ENCODE peak calls at places on chromosomes 4 and X, in nine cellular contexts. P, Q, J, D, W, O, Z, V and X are unnamed samples.
A peak's percentile ranks its signal among the peaks of the same experiment; 100 is the strongest.

GRCh38 chr4:62917649-62918048 is 1491.6 kb downstream of the TECRL start:
- DNase-seq in W (no peak), Z (no peak), P (no peak), O (no peak), V (no peak), D (no peak), Q (no peak), J (no peak), X (no peak)

GRCh38 chr4:55336138-55337034 is 9.7 kb upstream of the SRD5A3 start:
- DNase-seq in Q (no peak), P (no peak), Z (no peak), D (no peak), O (no peak), W (no peak), V (no peak), J (no peak), X (no peak)

GRCh38 chrX:29560065-29560464 is 655.3 kb upstream of the MAGEB2 start:
- DNase-seq in P (no peak), J (no peak), D (no peak), V (no peak), Q (no peak), W (no peak), O (no peak), Z (no peak), X (no peak)

GRCh38 chrX:39396358-39396995 is 595.2 kb downstream of the MID1IP1 start:
- DNase-seq in P (no peak), Z (no peak), W (peak; percentile 16), O (no peak), D (no peak), V (no peak), J (no peak), Q (no peak), X (no peak)

GRCh38 chrX:18931972-18932371 is 51.9 kb downstream of the PHKA2 start:
- DNase-seq in J (peak; percentile 19), V (no peak), W (peak; percentile 70), P (peak; percentile 14), Z (peak; percentile 21), Q (no peak), D (no peak), O (peak; percentile 30), X (no peak)

GRCh38 chr4:110020681-110021443 is 108.2 kb downstream of the EGF start:
- DNase-seq in P (peak; percentile 15), J (no peak), W (no peak), Z (no peak), V (no peak), Q (no peak), O (no peak), D (no peak), X (no peak)

GRCh38 chr4:48653217-48654014 is 126.7 kb downstream of the FRYL start:
- DNase-seq in W (peak; percentile 20), Z (peak; percentile 82), D (no peak), J (no peak), O (peak; percentile 79), P (peak; percentile 44), V (no peak), Q (no peak), X (peak; percentile 78)

GRCh38 chr4:122914938-122915337 is 7.5 kb downstream of the NUDT6 start:
- DNase-seq in Q (no peak), Z (peak; percentile 57), V (no peak), J (no peak), D (no peak), P (peak; percentile 69), W (no peak), O (peak; percentile 77), X (no peak)

GRCh38 chr4:89357346-89357745 is 49.7 kb upstream of the GPRIN3 start:
- DNase-seq in D (no peak), Q (no peak), P (no peak), V (no peak), Z (no peak), W (no peak), O (no peak), J (no peak), X (no peak)

GRCh38 chrX:134520860-134521390 is 61.0 kb downstream of the HPRT1 start:
- DNase-seq in Z (peak; percentile 73), O (peak; percentile 76), Q (peak; percentile 15), P (peak; percentile 68), V (no peak), D (peak; percentile 51), W (peak; percentile 64), J (peak; percentile 10), X (no peak)

GRCh38 chr4:76430519-76431388 is 4.3 kb upstream of the SHROOM3 start:
- DNase-seq in O (peak; percentile 60), D (peak; percentile 50), P (peak; percentile 61), W (peak; percentile 73), Q (peak; percentile 13), V (peak; percentile 12), J (no peak), Z (peak; percentile 67), X (no peak)

GRCh38 chr4:7816771-7817170 is 122.9 kb downstream of the AFAP1 start:
- DNase-seq in D (no peak), O (no peak), W (no peak), Z (no peak), J (no peak), Q (no peak), P (no peak), V (no peak), X (no peak)

GRCh38 chrX:8879750-8880149 is 78.6 kb upstream of the FAM9A start:
- DNase-seq in P (no peak), V (no peak), W (peak; percentile 28), Z (no peak), D (no peak), O (peak; percentile 3), J (peak; percentile 61), Q (no peak), X (no peak)

GRCh38 chr4:107258359-107258758 is 222.2 kb upstream of the DKK2 start:
- DNase-seq in D (no peak), Q (no peak), P (peak; percentile 51), O (peak; percentile 70), W (no peak), Z (peak; percentile 75), V (no peak), J (no peak), X (no peak)

GRCh38 chrX:152899111-152899873 is 1.4 kb downstream of the ZNF185 start:
- DNase-seq in P (no peak), Z (no peak), Q (no peak), W (no peak), O (no peak), D (no peak), J (no peak), V (no peak), X (peak; percentile 21)
- H3K4me3 ChIP-seq in P (no peak overlapping the region), Z (no peak overlapping the region), Q (no peak overlapping the region), W (no peak overlapping the region), O (no peak overlapping the region), D (no peak overlapping the region), J (no peak overlapping the region), V (no peak overlapping the region), X (no peak overlapping the region)

GRCh38 chr4:157014621-157015591 is 43.3 kb upstream of the PDGFC start:
- DNase-seq in W (peak; percentile 51), V (peak; percentile 59), Z (peak; percentile 92), D (peak; percentile 29), Q (no peak), J (no peak), O (peak; percentile 96), P (peak; percentile 85), X (no peak)
- H3K4me3 ChIP-seq in W (no peak overlapping the region), V (no peak overlapping the region), Z (no peak overlapping the region), D (no peak overlapping the region), Q (no peak overlapping the region), J (no peak overlapping the region), O (no peak overlapping the region), P (no peak overlapping the region), X (no peak overlapping the region)

DNA sequence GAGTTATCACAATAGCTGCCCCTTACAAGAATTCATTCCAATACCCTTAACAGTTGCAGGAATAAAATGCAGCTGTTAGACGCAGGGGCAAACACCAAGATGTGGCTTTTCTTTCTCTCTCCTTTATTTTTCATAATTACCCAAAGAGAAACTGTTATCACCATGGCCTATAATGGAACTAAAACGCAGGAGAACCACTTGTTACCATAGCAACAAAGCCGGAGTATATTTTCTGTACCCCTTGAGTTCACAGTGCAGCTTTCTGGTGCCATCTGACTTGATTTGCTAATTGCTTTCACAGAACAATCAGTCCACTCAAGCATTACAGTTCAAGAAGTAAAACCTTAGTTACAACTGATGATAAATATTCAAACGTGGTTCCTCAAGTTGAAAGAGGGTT is 157.9 kb downstream of the AMELX start:
- DNase-seq in P (no peak), W (no peak), Z (no peak), J (no peak), V (no peak), Q (no peak), D (no peak), O (no peak), X (no peak)
- H3K4me3 ChIP-seq in P (no peak overlapping the region), W (no peak overlapping the region), Z (no peak overlapping the region), J (no peak overlapping the region), V (no peak overlapping the region), Q (no peak overlapping the region), D (no peak overlapping the region), O (no peak overlapping the region), X (no peak overlapping the region)

DNA sequence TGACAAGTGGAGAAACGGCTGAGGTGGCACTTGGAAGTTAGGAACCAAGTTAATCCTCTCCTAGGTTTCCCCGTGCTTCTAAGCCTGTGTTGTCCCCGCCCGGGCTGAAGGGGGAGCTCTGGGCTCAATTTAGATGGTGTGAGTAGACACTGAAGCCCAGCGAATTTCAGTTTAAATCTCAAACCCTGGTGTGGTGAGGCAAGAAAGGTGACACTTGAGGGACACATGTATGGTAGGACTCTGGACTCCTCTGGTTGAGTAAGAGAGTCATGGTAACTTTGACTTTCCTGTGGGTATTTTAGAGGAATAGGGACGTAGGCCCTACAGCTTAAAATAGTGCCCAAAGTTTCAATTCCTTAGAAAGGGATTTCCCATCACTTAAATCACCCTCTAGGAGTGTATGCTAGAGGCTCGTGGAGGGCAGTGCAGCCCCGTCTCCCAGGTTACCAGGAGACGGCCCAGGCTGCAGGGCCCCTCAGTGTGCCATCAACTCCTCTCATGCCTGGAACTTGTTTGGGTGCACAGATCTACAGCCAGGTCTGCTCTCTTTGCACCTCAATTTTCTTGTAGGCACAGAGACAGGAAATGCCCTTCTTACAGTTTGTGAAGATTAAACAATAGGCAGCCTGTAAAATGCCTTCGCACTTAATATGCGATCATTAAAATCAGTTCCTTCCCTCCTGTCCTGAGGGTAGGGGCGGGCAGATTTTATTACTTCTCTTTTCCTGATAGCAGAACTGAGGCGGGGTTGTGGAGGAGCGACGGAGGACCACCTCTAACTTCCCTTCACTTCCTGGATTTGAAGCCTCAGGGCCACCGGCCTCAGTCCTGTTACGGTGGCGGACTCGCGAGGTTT is 23.9 kb downstream of the HAND2 start:
- DNase-seq in J (peak; percentile 44), W (peak; percentile 81), Z (no peak), P (peak; percentile 50), Q (peak; percentile 44), O (peak; percentile 45), V (no peak), D (peak; percentile 56), X (peak; percentile 75)
- H3K4me3 ChIP-seq in J (no peak overlapping the region), W (peak overlapping the region; percentile 36), Z (peak overlapping the region; percentile 5), P (no peak overlapping the region), Q (no peak overlapping the region), O (no peak overlapping the region), V (no peak overlapping the region), D (no peak overlapping the region), X (peak overlapping the region; percentile 4)